ENCODE peak calls at places on chromosomes 13 and 19, in ten cellular contexts. One of them, this sample, is unnamed.

GRCh38 chr13:108368240-108368898 is 98.9 kb downstream of the TNFSF13B start:
- DNase-seq in spleen: no peak
- DNase-seq in epithelial cell of esophagus: no peak
- DNase-seq in A549: no peak
- DNase-seq in cardiac fibroblast: no peak
- DNase-seq in OCI-LY7: no peak
- DNase-seq in adrenal gland: no peak
- DNase-seq in uterus: no peak
- DNase-seq in SK-N-SH: no peak
- DNase-seq in AG04449: no peak
- DNase-seq in this sample: no peak

GRCh38 chr19:58386166-58386575 is 898 bp upstream of the RPS5 start:
- DNase-seq in spleen: no peak
- DNase-seq in epithelial cell of esophagus: no peak
- DNase-seq in A549: no peak
- DNase-seq in cardiac fibroblast: no peak
- DNase-seq in OCI-LY7: no peak
- DNase-seq in adrenal gland: no peak
- DNase-seq in uterus: no peak
- DNase-seq in SK-N-SH: no peak
- DNase-seq in AG04449: no peak
- DNase-seq in this sample: no peak

GRCh38 chr13:24304620-24305019 is 4.8 kb upstream of the C1QTNF9 start:
- DNase-seq in spleen: no peak
- DNase-seq in epithelial cell of esophagus: no peak
- DNase-seq in A549: no peak
- DNase-seq in cardiac fibroblast: no peak
- DNase-seq in OCI-LY7: no peak
- DNase-seq in adrenal gland: no peak
- DNase-seq in uterus: no peak
- DNase-seq in SK-N-SH: no peak
- DNase-seq in AG04449: no peak
- DNase-seq in this sample: no peak

GRCh38 chr19:9836021-9836420 is 903 bp downstream of the PIN1 start:
- DNase-seq in spleen: no peak
- DNase-seq in epithelial cell of esophagus: peak; percentile 20
- DNase-seq in A549: no peak
- DNase-seq in cardiac fibroblast: peak; percentile 51
- DNase-seq in OCI-LY7: peak; percentile 35
- DNase-seq in adrenal gland: no peak
- DNase-seq in uterus: no peak
- DNase-seq in SK-N-SH: peak; percentile 41
- DNase-seq in AG04449: no peak
- DNase-seq in this sample: no peak

GRCh38 chr19:14318873-14319272 is 62.4 kb upstream of the ADGRE5 start:
- DNase-seq in spleen: no peak
- DNase-seq in epithelial cell of esophagus: no peak
- DNase-seq in A549: no peak
- DNase-seq in cardiac fibroblast: no peak
- DNase-seq in OCI-LY7: no peak
- DNase-seq in adrenal gland: peak; percentile 13
- DNase-seq in uterus: no peak
- DNase-seq in SK-N-SH: peak; percentile 64
- DNase-seq in AG04449: no peak
- DNase-seq in this sample: peak; percentile 25

GRCh38 chr19:912181-913079 is 589 bp downstream of the R3HDM4 start:
- DNase-seq in spleen: peak; percentile 89
- DNase-seq in epithelial cell of esophagus: peak; percentile 24
- DNase-seq in A549: no peak
- DNase-seq in cardiac fibroblast: no peak
- DNase-seq in OCI-LY7: no peak
- DNase-seq in adrenal gland: no peak
- DNase-seq in uterus: no peak
- DNase-seq in SK-N-SH: no peak
- DNase-seq in AG04449: no peak
- DNase-seq in this sample: peak; percentile 33

GRCh38 chr13:99996177-99996705 is 14.7 kb downstream of the ZIC2 start:
- DNase-seq in spleen: no peak
- DNase-seq in epithelial cell of esophagus: no peak
- DNase-seq in A549: no peak
- DNase-seq in cardiac fibroblast: no peak
- DNase-seq in OCI-LY7: no peak
- DNase-seq in adrenal gland: no peak
- DNase-seq in uterus: no peak
- DNase-seq in SK-N-SH: no peak
- DNase-seq in AG04449: no peak
- DNase-seq in this sample: no peak

GRCh38 chr19:38711726-38712153 is 32.5 kb downstream of the CAPN12 start:
- DNase-seq in spleen: no peak
- DNase-seq in epithelial cell of esophagus: no peak
- DNase-seq in A549: no peak
- DNase-seq in cardiac fibroblast: peak; percentile 78
- DNase-seq in OCI-LY7: no peak
- DNase-seq in adrenal gland: peak; percentile 90
- DNase-seq in uterus: no peak
- DNase-seq in SK-N-SH: no peak
- DNase-seq in AG04449: no peak
- DNase-seq in this sample: no peak

GRCh38 chr19:51101171-51101865 is 6.9 kb downstream of the CTU1 start:
- DNase-seq in spleen: no peak
- DNase-seq in epithelial cell of esophagus: no peak
- DNase-seq in A549: no peak
- DNase-seq in cardiac fibroblast: no peak
- DNase-seq in OCI-LY7: no peak
- DNase-seq in adrenal gland: no peak
- DNase-seq in uterus: peak; percentile 54
- DNase-seq in SK-N-SH: no peak
- DNase-seq in AG04449: no peak
- DNase-seq in this sample: no peak

GRCh38 chr13:79530270-79530669 is 49.3 kb downstream of the NDFIP2 start:
- DNase-seq in spleen: no peak
- DNase-seq in epithelial cell of esophagus: no peak
- DNase-seq in A549: no peak
- DNase-seq in cardiac fibroblast: no peak
- DNase-seq in OCI-LY7: no peak
- DNase-seq in adrenal gland: no peak
- DNase-seq in uterus: no peak
- DNase-seq in SK-N-SH: no peak
- DNase-seq in AG04449: no peak
- DNase-seq in this sample: no peak

GRCh38 chr13:113927661-113928581 is 46.0 kb downstream of the C13orf46 start:
- DNase-seq in spleen: peak; percentile 59
- DNase-seq in epithelial cell of esophagus: peak; percentile 81
- DNase-seq in A549: no peak
- DNase-seq in cardiac fibroblast: peak; percentile 91
- DNase-seq in OCI-LY7: no peak
- DNase-seq in adrenal gland: no peak
- DNase-seq in uterus: peak; percentile 78
- DNase-seq in SK-N-SH: no peak
- DNase-seq in AG04449: peak; percentile 99
- DNase-seq in this sample: no peak

GRCh38 chr13:49533011-49533410 is 37.3 kb downstream of the PHF11 start:
- DNase-seq in spleen: no peak
- DNase-seq in epithelial cell of esophagus: no peak
- DNase-seq in A549: no peak
- DNase-seq in cardiac fibroblast: no peak
- DNase-seq in OCI-LY7: no peak
- DNase-seq in adrenal gland: no peak
- DNase-seq in uterus: no peak
- DNase-seq in SK-N-SH: no peak
- DNase-seq in AG04449: no peak
- DNase-seq in this sample: no peak

GRCh38 chr13:28603033-28603664 is 55.8 kb upstream of the POMP start:
- DNase-seq in spleen: no peak
- DNase-seq in epithelial cell of esophagus: no peak
- DNase-seq in A549: no peak
- DNase-seq in cardiac fibroblast: no peak
- DNase-seq in OCI-LY7: no peak
- DNase-seq in adrenal gland: no peak
- DNase-seq in uterus: no peak
- DNase-seq in SK-N-SH: no peak
- DNase-seq in AG04449: no peak
- DNase-seq in this sample: no peak

GRCh38 chr13:40230833-40231266 is 435.6 kb downstream of the FOXO1 start:
- DNase-seq in spleen: no peak
- DNase-seq in epithelial cell of esophagus: no peak
- DNase-seq in A549: no peak
- DNase-seq in cardiac fibroblast: peak; percentile 85
- DNase-seq in OCI-LY7: no peak
- DNase-seq in adrenal gland: peak; percentile 41
- DNase-seq in uterus: peak; percentile 56
- DNase-seq in SK-N-SH: no peak
- DNase-seq in AG04449: no peak
- DNase-seq in this sample: no peak

GRCh38 chr19:41868120-41868988 is 8.3 kb downstream of the RPS19 start:
- DNase-seq in spleen: no peak
- DNase-seq in epithelial cell of esophagus: no peak
- DNase-seq in A549: no peak
- DNase-seq in cardiac fibroblast: no peak
- DNase-seq in OCI-LY7: no peak
- DNase-seq in adrenal gland: no peak
- DNase-seq in uterus: no peak
- DNase-seq in SK-N-SH: no peak
- DNase-seq in AG04449: no peak
- DNase-seq in this sample: no peak

GRCh38 chr19:16596399-16596798 is 24.2 kb upstream of the SLC35E1 start:
- DNase-seq in spleen: no peak
- DNase-seq in epithelial cell of esophagus: peak; percentile 37
- DNase-seq in A549: no peak
- DNase-seq in cardiac fibroblast: no peak
- DNase-seq in OCI-LY7: no peak
- DNase-seq in adrenal gland: no peak
- DNase-seq in uterus: no peak
- DNase-seq in SK-N-SH: no peak
- DNase-seq in AG04449: no peak
- DNase-seq in this sample: no peak

GRCh38 chr19:37114001-37114400 is 35.8 kb downstream of the ZNF420 start:
- DNase-seq in spleen: no peak
- DNase-seq in epithelial cell of esophagus: no peak
- DNase-seq in A549: no peak
- DNase-seq in cardiac fibroblast: no peak
- DNase-seq in OCI-LY7: peak; percentile 47
- DNase-seq in adrenal gland: no peak
- DNase-seq in uterus: no peak
- DNase-seq in SK-N-SH: no peak
- DNase-seq in AG04449: no peak
- DNase-seq in this sample: no peak
- TF ChIP-seq CTCF in spleen: no peak
- TF ChIP-seq CTCF in epithelial cell of esophagus: no peak
- TF ChIP-seq CTCF in A549: no peak
- TF ChIP-seq CTCF in cardiac fibroblast: peak; percentile 15
- TF ChIP-seq CTCF in OCI-LY7: peak; percentile 78
- TF ChIP-seq CTCF in adrenal gland: no peak
- TF ChIP-seq CTCF in uterus: no peak
- TF ChIP-seq CTCF in SK-N-SH: peak; percentile 42
- TF ChIP-seq CTCF in AG04449: no peak
- TF ChIP-seq CTCF in this sample: peak; percentile 61

GRCh38 chr13:102197193-102197592 is 204.7 kb downstream of the FGF14 start:
- DNase-seq in spleen: no peak
- DNase-seq in epithelial cell of esophagus: peak; percentile 56
- DNase-seq in A549: no peak
- DNase-seq in cardiac fibroblast: peak; percentile 4
- DNase-seq in OCI-LY7: no peak
- DNase-seq in adrenal gland: no peak
- DNase-seq in uterus: no peak
- DNase-seq in SK-N-SH: no peak
- DNase-seq in AG04449: no peak
- DNase-seq in this sample: no peak
- TF ChIP-seq CTCF in spleen: no peak
- TF ChIP-seq CTCF in epithelial cell of esophagus: peak; percentile 49
- TF ChIP-seq CTCF in A549: no peak
- TF ChIP-seq CTCF in cardiac fibroblast: peak; percentile 27
- TF ChIP-seq CTCF in OCI-LY7: peak; percentile 20
- TF ChIP-seq CTCF in adrenal gland: no peak
- TF ChIP-seq CTCF in uterus: no peak
- TF ChIP-seq CTCF in SK-N-SH: peak; percentile 46
- TF ChIP-seq CTCF in AG04449: no peak
- TF ChIP-seq CTCF in this sample: no peak

DNA sequence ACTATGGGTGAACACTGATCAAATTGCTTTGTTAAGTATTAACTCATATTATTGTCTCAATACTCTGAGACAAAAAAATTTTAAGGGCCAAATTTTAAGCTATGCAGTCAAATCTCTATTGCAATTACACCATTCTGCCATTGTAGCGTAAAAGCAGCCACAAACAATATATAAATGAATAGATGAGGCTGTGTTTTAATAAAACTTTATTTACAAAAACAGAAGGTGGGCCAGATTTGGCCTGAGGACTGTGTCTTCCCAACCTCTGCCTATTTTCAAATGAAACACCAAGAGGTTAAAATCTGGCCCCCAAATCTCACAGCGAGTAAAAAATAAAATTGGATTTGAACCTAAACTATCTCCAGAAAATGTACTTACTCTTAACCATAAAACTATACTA is 51.7 kb downstream of the MBD3L2B start:
- DNase-seq in spleen: no peak
- DNase-seq in epithelial cell of esophagus: no peak
- DNase-seq in A549: no peak
- DNase-seq in cardiac fibroblast: no peak
- DNase-seq in OCI-LY7: no peak
- DNase-seq in adrenal gland: no peak
- DNase-seq in uterus: no peak
- DNase-seq in SK-N-SH: no peak
- DNase-seq in AG04449: no peak
- DNase-seq in this sample: no peak
- TF ChIP-seq CTCF in spleen: no peak
- TF ChIP-seq CTCF in epithelial cell of esophagus: no peak
- TF ChIP-seq CTCF in A549: no peak
- TF ChIP-seq CTCF in cardiac fibroblast: no peak
- TF ChIP-seq CTCF in OCI-LY7: no peak
- TF ChIP-seq CTCF in adrenal gland: no peak
- TF ChIP-seq CTCF in uterus: no peak
- TF ChIP-seq CTCF in SK-N-SH: no peak
- TF ChIP-seq CTCF in AG04449: no peak
- TF ChIP-seq CTCF in this sample: no peak

GRCh38 chr19:52533901-52534300 is 6.4 kb downstream of the ZNF808 start:
- DNase-seq in spleen: no peak
- DNase-seq in epithelial cell of esophagus: peak; percentile 29
- DNase-seq in A549: no peak
- DNase-seq in cardiac fibroblast: no peak
- DNase-seq in OCI-LY7: no peak
- DNase-seq in adrenal gland: no peak
- DNase-seq in uterus: no peak
- DNase-seq in SK-N-SH: no peak
- DNase-seq in AG04449: no peak
- DNase-seq in this sample: no peak

GRCh38 chr19:52532480-52532879 is 5.0 kb downstream of the ZNF808 start:
- DNase-seq in spleen: no peak
- DNase-seq in epithelial cell of esophagus: no peak
- DNase-seq in A549: no peak
- DNase-seq in cardiac fibroblast: no peak
- DNase-seq in OCI-LY7: no peak
- DNase-seq in adrenal gland: no peak
- DNase-seq in uterus: no peak
- DNase-seq in SK-N-SH: no peak
- DNase-seq in AG04449: no peak
- DNase-seq in this sample: no peak

GRCh38 chr19:52541608-52542007 is 14.1 kb downstream of the ZNF808 start:
- DNase-seq in spleen: no peak
- DNase-seq in epithelial cell of esophagus: no peak
- DNase-seq in A549: no peak
- DNase-seq in cardiac fibroblast: no peak
- DNase-seq in OCI-LY7: no peak
- DNase-seq in adrenal gland: no peak
- DNase-seq in uterus: no peak
- DNase-seq in SK-N-SH: no peak
- DNase-seq in AG04449: no peak
- DNase-seq in this sample: no peak

GRCh38 chr19:52535831-52536800 is 8.6 kb downstream of the ZNF808 start:
- DNase-seq in spleen: peak; percentile 98
- DNase-seq in epithelial cell of esophagus: peak; percentile 88
- DNase-seq in A549: no peak
- DNase-seq in cardiac fibroblast: peak; percentile 81
- DNase-seq in OCI-LY7: peak; percentile 92
- DNase-seq in adrenal gland: peak; percentile 85
- DNase-seq in uterus: peak; percentile 89
- DNase-seq in SK-N-SH: peak; percentile 84
- DNase-seq in AG04449: no peak
- DNase-seq in this sample: peak; percentile 97
- TF ChIP-seq CTCF in spleen: no peak
- TF ChIP-seq CTCF in epithelial cell of esophagus: no peak
- TF ChIP-seq CTCF in A549: no peak
- TF ChIP-seq CTCF in cardiac fibroblast: peak; percentile 24
- TF ChIP-seq CTCF in OCI-LY7: no peak
- TF ChIP-seq CTCF in adrenal gland: no peak
- TF ChIP-seq CTCF in uterus: no peak
- TF ChIP-seq CTCF in SK-N-SH: no peak
- TF ChIP-seq CTCF in AG04449: peak; percentile 6
- TF ChIP-seq CTCF in this sample: peak; percentile 61